ENCODE peak calls at places on chromosome 20, in ten cellular contexts. One of them, this sample, is unnamed.
A peak's percentile ranks its signal among the peaks of the same experiment; 100 is the strongest.

GRCh38 chr20:54207053-54207742 is 689 bp upstream of the PFDN4 start:
- DNase-seq in ovary: no peak
- DNase-seq in CD8-positive, alpha-beta T cell: no peak
- DNase-seq in MG63: no peak
- DNase-seq in heart left ventricle: no peak
- DNase-seq in sigmoid colon: no peak
- DNase-seq in mucosa of descending colon: no peak
- DNase-seq in CD4-positive, alpha-beta memory T cell: no peak
- DNase-seq in fibroblast of lung: no peak
- DNase-seq in testis: no peak
- DNase-seq in this sample: no peak

GRCh38 chr20:55216525-55217242 is 741.3 kb downstream of the DOK5 start:
- DNase-seq in CD4-positive, alpha-beta memory T cell: no peak
- DNase-seq in sigmoid colon: no peak
- DNase-seq in ovary: no peak
- DNase-seq in mucosa of descending colon: no peak
- DNase-seq in CD8-positive, alpha-beta T cell: no peak
- DNase-seq in fibroblast of lung: no peak
- DNase-seq in testis: no peak
- DNase-seq in heart left ventricle: no peak
- DNase-seq in MG63: peak; percentile 26
- DNase-seq in this sample: no peak

GRCh38 chr20:20752712-20753111 is 40.3 kb upstream of the RALGAPA2 start:
- DNase-seq in testis: no peak
- DNase-seq in mucosa of descending colon: no peak
- DNase-seq in CD4-positive, alpha-beta memory T cell: no peak
- DNase-seq in heart left ventricle: no peak
- DNase-seq in sigmoid colon: no peak
- DNase-seq in CD8-positive, alpha-beta T cell: no peak
- DNase-seq in fibroblast of lung: no peak
- DNase-seq in ovary: no peak
- DNase-seq in MG63: no peak
- DNase-seq in this sample: peak; percentile 11

GRCh38 chr20:38615283-38615682 is 13.7 kb downstream of the ARHGAP40 start:
- DNase-seq in mucosa of descending colon: no peak
- DNase-seq in ovary: no peak
- DNase-seq in sigmoid colon: no peak
- DNase-seq in testis: no peak
- DNase-seq in MG63: no peak
- DNase-seq in heart left ventricle: no peak
- DNase-seq in CD8-positive, alpha-beta T cell: no peak
- DNase-seq in fibroblast of lung: no peak
- DNase-seq in CD4-positive, alpha-beta memory T cell: no peak
- DNase-seq in this sample: no peak

GRCh38 chr20:25035924-25036323 is 22.0 kb downstream of the ACSS1 start:
- DNase-seq in fibroblast of lung: no peak
- DNase-seq in CD8-positive, alpha-beta T cell: peak; percentile 41
- DNase-seq in testis: peak; percentile 47
- DNase-seq in mucosa of descending colon: no peak
- DNase-seq in sigmoid colon: no peak
- DNase-seq in ovary: no peak
- DNase-seq in CD4-positive, alpha-beta memory T cell: no peak
- DNase-seq in heart left ventricle: peak; percentile 6
- DNase-seq in MG63: no peak
- DNase-seq in this sample: no peak

GRCh38 chr20:18058661-18059467 is 1.1 kb upstream of the OVOL2 start:
- DNase-seq in CD4-positive, alpha-beta memory T cell: no peak
- DNase-seq in MG63: no peak
- DNase-seq in ovary: no peak
- DNase-seq in CD8-positive, alpha-beta T cell: no peak
- DNase-seq in mucosa of descending colon: peak; percentile 74
- DNase-seq in heart left ventricle: no peak
- DNase-seq in testis: no peak
- DNase-seq in sigmoid colon: no peak
- DNase-seq in fibroblast of lung: no peak
- DNase-seq in this sample: peak; percentile 73

GRCh38 chr20:59731371-59731770 is 127.0 kb downstream of the PHACTR3 start:
- DNase-seq in CD4-positive, alpha-beta memory T cell: no peak
- DNase-seq in heart left ventricle: no peak
- DNase-seq in ovary: no peak
- DNase-seq in mucosa of descending colon: no peak
- DNase-seq in MG63: no peak
- DNase-seq in fibroblast of lung: no peak
- DNase-seq in testis: no peak
- DNase-seq in sigmoid colon: no peak
- DNase-seq in CD8-positive, alpha-beta T cell: no peak
- DNase-seq in this sample: no peak

GRCh38 chr20:31842471-31843157 is 2.8 kb downstream of the FOXS1 start:
- DNase-seq in fibroblast of lung: peak; percentile 71
- DNase-seq in testis: peak; percentile 67
- DNase-seq in MG63: peak; percentile 79
- DNase-seq in mucosa of descending colon: no peak
- DNase-seq in heart left ventricle: peak; percentile 88
- DNase-seq in CD4-positive, alpha-beta memory T cell: no peak
- DNase-seq in ovary: peak; percentile 85
- DNase-seq in sigmoid colon: peak; percentile 56
- DNase-seq in CD8-positive, alpha-beta T cell: no peak
- DNase-seq in this sample: no peak

GRCh38 chr20:61738601-61739069 is 327.0 kb downstream of the TAF4 start:
- DNase-seq in sigmoid colon: no peak
- DNase-seq in MG63: no peak
- DNase-seq in heart left ventricle: no peak
- DNase-seq in ovary: no peak
- DNase-seq in fibroblast of lung: no peak
- DNase-seq in CD4-positive, alpha-beta memory T cell: no peak
- DNase-seq in CD8-positive, alpha-beta T cell: no peak
- DNase-seq in mucosa of descending colon: no peak
- DNase-seq in testis: no peak
- DNase-seq in this sample: no peak

GRCh38 chr20:39857188-39857587 is 831.8 kb downstream of the MAFB start:
- DNase-seq in CD4-positive, alpha-beta memory T cell: no peak
- DNase-seq in testis: no peak
- DNase-seq in CD8-positive, alpha-beta T cell: no peak
- DNase-seq in mucosa of descending colon: no peak
- DNase-seq in sigmoid colon: no peak
- DNase-seq in ovary: no peak
- DNase-seq in MG63: no peak
- DNase-seq in heart left ventricle: no peak
- DNase-seq in fibroblast of lung: peak; percentile 42
- DNase-seq in this sample: no peak

GRCh38 chr20:39855799-39856198 is 833.2 kb downstream of the MAFB start:
- DNase-seq in fibroblast of lung: peak; percentile 56
- DNase-seq in MG63: no peak
- DNase-seq in heart left ventricle: no peak
- DNase-seq in CD4-positive, alpha-beta memory T cell: no peak
- DNase-seq in mucosa of descending colon: no peak
- DNase-seq in testis: no peak
- DNase-seq in sigmoid colon: no peak
- DNase-seq in CD8-positive, alpha-beta T cell: no peak
- DNase-seq in ovary: no peak
- DNase-seq in this sample: no peak

GRCh38 chr20:39853664-39854063 is 835.4 kb downstream of the MAFB start:
- DNase-seq in mucosa of descending colon: no peak
- DNase-seq in ovary: no peak
- DNase-seq in fibroblast of lung: peak; percentile 67
- DNase-seq in CD4-positive, alpha-beta memory T cell: no peak
- DNase-seq in MG63: peak; percentile 89
- DNase-seq in CD8-positive, alpha-beta T cell: no peak
- DNase-seq in sigmoid colon: no peak
- DNase-seq in testis: no peak
- DNase-seq in heart left ventricle: no peak
- DNase-seq in this sample: no peak

GRCh38 chr20:39853050-39853449 is 836.0 kb downstream of the MAFB start:
- DNase-seq in heart left ventricle: no peak
- DNase-seq in MG63: no peak
- DNase-seq in fibroblast of lung: no peak
- DNase-seq in mucosa of descending colon: no peak
- DNase-seq in CD8-positive, alpha-beta T cell: no peak
- DNase-seq in CD4-positive, alpha-beta memory T cell: no peak
- DNase-seq in ovary: no peak
- DNase-seq in testis: no peak
- DNase-seq in sigmoid colon: no peak
- DNase-seq in this sample: no peak

DNA sequence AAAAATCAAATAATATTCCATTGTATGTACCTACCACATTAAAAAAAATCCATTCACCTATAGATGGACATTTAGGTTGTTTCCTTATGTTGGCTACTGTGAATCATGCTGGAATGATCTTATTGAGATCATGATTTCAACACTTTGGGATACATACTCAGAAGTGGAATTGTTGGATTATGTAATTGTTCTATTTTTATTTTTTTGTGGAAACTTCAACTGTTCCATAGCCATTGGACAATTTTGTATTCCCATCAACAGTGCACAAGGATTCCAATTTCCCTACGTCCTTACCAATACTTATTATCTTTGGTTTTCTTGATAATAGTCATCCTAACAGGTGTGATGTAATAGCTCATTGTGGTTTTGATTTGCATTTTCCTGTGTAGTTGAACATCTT is 834.0 kb downstream of the MAFB start:
- DNase-seq in sigmoid colon: no peak
- DNase-seq in CD8-positive, alpha-beta T cell: no peak
- DNase-seq in mucosa of descending colon: no peak
- DNase-seq in fibroblast of lung: no peak
- DNase-seq in ovary: no peak
- DNase-seq in MG63: no peak
- DNase-seq in heart left ventricle: no peak
- DNase-seq in testis: no peak
- DNase-seq in CD4-positive, alpha-beta memory T cell: no peak
- DNase-seq in this sample: no peak
- H3K4me3 ChIP-seq in sigmoid colon: no peak overlapping the region
- H3K4me3 ChIP-seq in CD8-positive, alpha-beta T cell: no peak overlapping the region
- H3K4me3 ChIP-seq in mucosa of descending colon: no peak overlapping the region
- H3K4me3 ChIP-seq in fibroblast of lung: no peak overlapping the region
- H3K4me3 ChIP-seq in ovary: no peak overlapping the region
- H3K4me3 ChIP-seq in MG63: no peak overlapping the region
- H3K4me3 ChIP-seq in heart left ventricle: no peak overlapping the region
- H3K4me3 ChIP-seq in testis: no peak overlapping the region
- H3K4me3 ChIP-seq in CD4-positive, alpha-beta memory T cell: no peak overlapping the region
- H3K4me3 ChIP-seq in this sample: no peak overlapping the region

GRCh38 chr20:10721112-10721896 is 47.5 kb upstream of the JAG1 start:
- DNase-seq in mucosa of descending colon: no peak
- DNase-seq in CD8-positive, alpha-beta T cell: no peak
- DNase-seq in CD4-positive, alpha-beta memory T cell: no peak
- DNase-seq in sigmoid colon: no peak
- DNase-seq in MG63: peak; percentile 16
- DNase-seq in testis: no peak
- DNase-seq in fibroblast of lung: peak; percentile 37
- DNase-seq in heart left ventricle: no peak
- DNase-seq in ovary: no peak
- DNase-seq in this sample: no peak
- H3K4me3 ChIP-seq in mucosa of descending colon: no peak overlapping the region
- H3K4me3 ChIP-seq in CD8-positive, alpha-beta T cell: no peak overlapping the region
- H3K4me3 ChIP-seq in CD4-positive, alpha-beta memory T cell: no peak overlapping the region
- H3K4me3 ChIP-seq in sigmoid colon: no peak overlapping the region
- H3K4me3 ChIP-seq in MG63: no peak overlapping the region
- H3K4me3 ChIP-seq in testis: no peak overlapping the region
- H3K4me3 ChIP-seq in fibroblast of lung: no peak overlapping the region
- H3K4me3 ChIP-seq in heart left ventricle: no peak overlapping the region
- H3K4me3 ChIP-seq in ovary: no peak overlapping the region
- H3K4me3 ChIP-seq in this sample: no peak overlapping the region

GRCh38 chr20:1122388-1123315 is 4.2 kb downstream of the PSMF1 start:
- DNase-seq in CD4-positive, alpha-beta memory T cell: no peak
- DNase-seq in MG63: peak; percentile 9
- DNase-seq in ovary: no peak
- DNase-seq in CD8-positive, alpha-beta T cell: no peak
- DNase-seq in heart left ventricle: peak; percentile 50
- DNase-seq in sigmoid colon: no peak
- DNase-seq in testis: no peak
- DNase-seq in fibroblast of lung: peak; percentile 76
- DNase-seq in mucosa of descending colon: peak; percentile 56
- DNase-seq in this sample: peak; percentile 72
- H3K4me3 ChIP-seq in CD4-positive, alpha-beta memory T cell: no peak overlapping the region
- H3K4me3 ChIP-seq in MG63: no peak overlapping the region
- H3K4me3 ChIP-seq in ovary: no peak overlapping the region
- H3K4me3 ChIP-seq in CD8-positive, alpha-beta T cell: no peak overlapping the region
- H3K4me3 ChIP-seq in heart left ventricle: peak overlapping the region; percentile 7
- H3K4me3 ChIP-seq in sigmoid colon: no peak overlapping the region
- H3K4me3 ChIP-seq in testis: no peak overlapping the region
- H3K4me3 ChIP-seq in fibroblast of lung: peak overlapping the region; percentile 45
- H3K4me3 ChIP-seq in mucosa of descending colon: no peak overlapping the region
- H3K4me3 ChIP-seq in this sample: no peak overlapping the region

DNA sequence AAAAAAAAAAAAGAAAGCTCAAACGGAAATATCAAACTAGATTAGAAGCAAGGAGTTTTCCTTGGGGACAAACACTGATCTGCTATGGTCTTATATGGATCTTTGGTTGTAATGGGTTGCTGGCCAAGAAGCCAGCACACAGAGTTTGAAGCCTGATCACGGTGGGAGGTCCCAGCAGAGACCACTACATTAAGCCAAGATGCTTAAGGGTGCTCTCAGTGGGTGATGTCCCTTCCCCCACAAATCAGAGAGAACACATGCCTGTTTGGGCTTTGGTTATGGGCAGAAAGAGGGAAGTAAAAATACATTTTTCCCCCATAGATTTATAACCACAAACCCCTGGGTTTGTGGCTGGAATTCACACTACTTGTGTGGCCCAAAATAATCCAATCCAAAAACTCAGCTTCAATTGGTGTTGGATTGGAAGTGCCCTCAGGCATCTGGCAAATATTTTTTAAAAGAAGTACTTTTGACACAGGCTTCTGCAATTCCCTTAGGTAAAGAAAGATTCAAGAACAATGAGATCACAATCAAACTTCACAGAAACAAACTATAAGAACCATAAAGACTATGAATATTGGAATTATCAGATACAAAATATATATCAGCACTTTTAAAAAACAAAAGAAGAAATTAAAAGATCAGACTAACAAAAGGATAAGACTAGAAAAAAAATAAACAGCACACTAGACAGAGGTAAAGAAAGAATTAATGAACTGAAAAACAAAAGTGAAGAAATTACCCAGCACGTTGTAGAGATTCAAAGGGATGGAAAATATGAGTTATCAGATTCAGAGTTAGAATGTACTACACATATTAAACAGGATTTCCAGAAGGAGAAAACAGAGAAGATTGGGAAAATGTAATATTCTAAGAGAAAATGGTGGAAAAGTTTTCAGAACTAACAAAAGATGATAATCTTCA is 44.7 kb downstream of the ESF1 start:
- DNase-seq in CD4-positive, alpha-beta memory T cell: no peak
- DNase-seq in sigmoid colon: no peak
- DNase-seq in CD8-positive, alpha-beta T cell: no peak
- DNase-seq in heart left ventricle: no peak
- DNase-seq in fibroblast of lung: no peak
- DNase-seq in testis: no peak
- DNase-seq in MG63: no peak
- DNase-seq in ovary: no peak
- DNase-seq in mucosa of descending colon: no peak
- DNase-seq in this sample: no peak
- H3K4me3 ChIP-seq in CD4-positive, alpha-beta memory T cell: no peak overlapping the region
- H3K4me3 ChIP-seq in sigmoid colon: no peak overlapping the region
- H3K4me3 ChIP-seq in CD8-positive, alpha-beta T cell: no peak overlapping the region
- H3K4me3 ChIP-seq in heart left ventricle: no peak overlapping the region
- H3K4me3 ChIP-seq in fibroblast of lung: no peak overlapping the region
- H3K4me3 ChIP-seq in testis: no peak overlapping the region
- H3K4me3 ChIP-seq in MG63: no peak overlapping the region
- H3K4me3 ChIP-seq in ovary: no peak overlapping the region
- H3K4me3 ChIP-seq in mucosa of descending colon: no peak overlapping the region
- H3K4me3 ChIP-seq in this sample: no peak overlapping the region